ENCODE peak calls at places on chromosomes 1 and 21, in six cellular contexts. One of them, this sample, is unnamed.

GRCh38 chr1:38123356-38123755 is 76.8 kb upstream of the POU3F1 start:
- DNase-seq in cardiac fibroblast: no peak
- DNase-seq in fibroblast of the aortic adventitia: no peak
- DNase-seq in WTC11: no peak
- DNase-seq in body of pancreas: no peak
- DNase-seq in lower leg skin: peak
- DNase-seq in this sample: no peak

GRCh38 chr1:244654284-244655038 is 1.5 kb downstream of the DESI2 start:
- DNase-seq in cardiac fibroblast: no peak
- DNase-seq in fibroblast of the aortic adventitia: no peak
- DNase-seq in WTC11: no peak
- DNase-seq in body of pancreas: no peak
- DNase-seq in lower leg skin: no peak
- DNase-seq in this sample: no peak

GRCh38 chr1:115118086-115118485 is 28.8 kb upstream of the TSPAN2 start:
- DNase-seq in cardiac fibroblast: no peak
- DNase-seq in fibroblast of the aortic adventitia: no peak
- DNase-seq in WTC11: no peak
- DNase-seq in body of pancreas: no peak
- DNase-seq in lower leg skin: no peak
- DNase-seq in this sample: no peak

GRCh38 chr21:38645282-38645681 is 147.0 kb upstream of the ERG start:
- DNase-seq in cardiac fibroblast: peak
- DNase-seq in fibroblast of the aortic adventitia: peak
- DNase-seq in WTC11: no peak
- DNase-seq in body of pancreas: no peak
- DNase-seq in lower leg skin: no peak
- DNase-seq in this sample: no peak

GRCh38 chr1:236141447-236142357 is 637 bp upstream of the GPR137B start:
- DNase-seq in cardiac fibroblast: peak
- DNase-seq in fibroblast of the aortic adventitia: peak
- DNase-seq in WTC11: peak
- DNase-seq in body of pancreas: peak
- DNase-seq in lower leg skin: no peak
- DNase-seq in this sample: peak

GRCh38 chr21:39348355-39349210 is at the start of gene HMGN1:
- DNase-seq in cardiac fibroblast: peak
- DNase-seq in fibroblast of the aortic adventitia: peak
- DNase-seq in WTC11: peak
- DNase-seq in body of pancreas: peak
- DNase-seq in lower leg skin: peak
- DNase-seq in this sample: peak

GRCh38 chr21:43825936-43826622 is 36.7 kb downstream of the RRP1 start:
- DNase-seq in cardiac fibroblast: no peak
- DNase-seq in fibroblast of the aortic adventitia: no peak
- DNase-seq in WTC11: peak
- DNase-seq in body of pancreas: no peak
- DNase-seq in lower leg skin: no peak
- DNase-seq in this sample: no peak

GRCh38 chr1:202806845-202807366 is 1.3 kb downstream of the KDM5B start:
- DNase-seq in cardiac fibroblast: no peak
- DNase-seq in fibroblast of the aortic adventitia: no peak
- DNase-seq in WTC11: peak
- DNase-seq in body of pancreas: peak
- DNase-seq in lower leg skin: no peak
- DNase-seq in this sample: peak

GRCh38 chr1:115877511-115877910 is 36.6 kb upstream of the NHLH2 start:
- DNase-seq in cardiac fibroblast: peak
- DNase-seq in fibroblast of the aortic adventitia: peak
- DNase-seq in WTC11: peak
- DNase-seq in body of pancreas: no peak
- DNase-seq in lower leg skin: peak
- DNase-seq in this sample: no peak

GRCh38 chr1:186094170-186094569 is 280.9 kb downstream of the TPR start:
- DNase-seq in cardiac fibroblast: peak
- DNase-seq in fibroblast of the aortic adventitia: peak
- DNase-seq in WTC11: no peak
- DNase-seq in body of pancreas: no peak
- DNase-seq in lower leg skin: no peak
- DNase-seq in this sample: no peak

GRCh38 chr1:193730017-193730416 is 543.6 kb upstream of the B3GALT2 start:
- DNase-seq in cardiac fibroblast: peak
- DNase-seq in fibroblast of the aortic adventitia: peak
- DNase-seq in WTC11: no peak
- DNase-seq in body of pancreas: no peak
- DNase-seq in lower leg skin: no peak
- DNase-seq in this sample: no peak

GRCh38 chr1:67575861-67576260 is 109.1 kb upstream of the GADD45A start:
- DNase-seq in cardiac fibroblast: peak
- DNase-seq in fibroblast of the aortic adventitia: peak
- DNase-seq in WTC11: no peak
- DNase-seq in body of pancreas: no peak
- DNase-seq in lower leg skin: peak
- DNase-seq in this sample: no peak

GRCh38 chr1:113434874-113435175 is 44.5 kb downstream of the MAGI3 start:
- DNase-seq in cardiac fibroblast: no peak
- DNase-seq in fibroblast of the aortic adventitia: no peak
- DNase-seq in WTC11: no peak
- DNase-seq in body of pancreas: no peak
- DNase-seq in lower leg skin: no peak
- DNase-seq in this sample: no peak

GRCh38 chr1:160846281-160846680 is 16.4 kb downstream of the CD244 start:
- DNase-seq in cardiac fibroblast: no peak
- DNase-seq in fibroblast of the aortic adventitia: no peak
- DNase-seq in WTC11: no peak
- DNase-seq in body of pancreas: no peak
- DNase-seq in lower leg skin: no peak
- DNase-seq in this sample: no peak

GRCh38 chr1:98661544-98662353 is at the start of gene SNX7:
- DNase-seq in cardiac fibroblast: peak
- DNase-seq in fibroblast of the aortic adventitia: peak
- DNase-seq in WTC11: peak
- DNase-seq in body of pancreas: peak
- DNase-seq in lower leg skin: peak
- DNase-seq in this sample: peak

DNA sequence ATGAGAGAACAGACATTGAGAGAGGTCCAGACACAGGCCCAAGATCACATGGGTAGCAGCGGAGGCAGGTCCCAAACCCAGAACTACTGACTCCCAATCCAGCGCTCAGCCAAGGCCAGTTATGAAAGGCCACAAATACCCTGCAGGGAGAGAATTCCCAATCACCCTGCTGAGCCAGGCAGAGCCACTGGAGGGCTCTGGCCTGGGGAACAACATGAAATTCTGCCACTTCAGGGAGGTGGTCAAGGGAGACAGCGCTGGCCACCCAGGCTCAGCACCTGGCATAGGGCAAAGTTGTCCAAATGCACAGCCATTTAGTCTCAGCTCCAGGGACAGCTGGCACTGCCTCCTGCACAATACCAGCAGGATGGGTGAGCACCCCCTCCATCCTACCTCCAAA is 27.5 kb downstream of the SLC9A1 start:
- DNase-seq in cardiac fibroblast: no peak
- DNase-seq in fibroblast of the aortic adventitia: no peak
- DNase-seq in WTC11: no peak
- DNase-seq in body of pancreas: no peak
- DNase-seq in lower leg skin: no peak
- DNase-seq in this sample: no peak
- TF ChIP-seq CTCF in cardiac fibroblast: peak
- TF ChIP-seq CTCF in fibroblast of the aortic adventitia: no peak
- TF ChIP-seq CTCF in WTC11: no peak
- TF ChIP-seq CTCF in body of pancreas: no peak
- TF ChIP-seq CTCF in lower leg skin: no peak
- TF ChIP-seq CTCF in this sample: no peak

DNA sequence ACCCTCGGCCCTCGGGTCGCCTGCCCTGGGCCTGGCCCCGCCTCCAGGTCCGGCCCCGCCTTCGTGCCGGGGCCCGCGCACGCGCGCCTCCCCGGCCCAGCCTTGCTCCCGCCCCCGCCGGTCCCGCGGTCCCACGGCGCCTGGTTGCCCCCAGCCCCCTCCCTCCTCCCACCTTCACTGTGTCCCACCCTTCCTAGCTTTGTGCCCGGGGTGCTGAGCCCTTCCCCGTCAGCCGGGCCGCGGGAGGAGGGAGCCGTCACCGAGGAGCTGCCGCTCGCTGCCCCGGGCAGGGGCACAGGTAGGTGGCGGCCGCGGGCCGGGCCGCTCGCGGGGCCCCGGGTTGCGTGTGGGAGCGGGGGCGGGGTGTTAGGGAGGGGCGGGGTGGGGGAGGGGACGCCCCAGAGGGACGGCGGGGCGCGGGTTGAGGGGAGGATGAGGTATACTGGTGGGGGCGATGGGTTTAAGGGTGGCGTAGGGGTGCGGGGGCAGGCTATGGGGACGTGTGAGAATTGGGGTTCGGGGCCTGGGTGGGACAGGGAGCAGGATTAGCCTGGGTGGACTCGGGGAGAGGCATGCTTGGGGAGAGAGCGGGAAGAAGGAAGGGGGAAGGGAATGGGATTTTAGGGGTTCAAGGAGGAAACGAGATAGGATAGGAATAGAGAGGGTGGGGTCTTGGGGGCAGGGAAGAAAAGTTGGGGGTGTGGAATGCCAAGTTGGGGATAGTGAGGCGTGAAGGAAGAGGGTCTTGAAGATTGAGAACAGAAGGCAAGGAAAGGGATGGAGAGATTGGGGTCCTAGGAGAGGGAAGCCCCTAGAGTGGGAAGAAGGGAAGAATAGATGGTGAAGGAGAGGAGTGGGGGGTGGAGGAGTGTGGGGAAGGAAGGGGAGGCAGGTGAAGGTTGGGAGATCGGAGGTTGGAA is at the start of gene LRRC42:
- DNase-seq in cardiac fibroblast: no peak
- DNase-seq in fibroblast of the aortic adventitia: no peak
- DNase-seq in WTC11: no peak
- DNase-seq in body of pancreas: peak
- DNase-seq in lower leg skin: peak
- DNase-seq in this sample: no peak
- TF ChIP-seq CTCF in cardiac fibroblast: peak
- TF ChIP-seq CTCF in fibroblast of the aortic adventitia: peak
- TF ChIP-seq CTCF in WTC11: no peak
- TF ChIP-seq CTCF in body of pancreas: peak
- TF ChIP-seq CTCF in lower leg skin: no peak
- TF ChIP-seq CTCF in this sample: no peak

GRCh38 chr21:41095983-41096382 is 72.0 kb upstream of the BACE2 start:
- DNase-seq in cardiac fibroblast: no peak
- DNase-seq in fibroblast of the aortic adventitia: no peak
- DNase-seq in WTC11: no peak
- DNase-seq in body of pancreas: no peak
- DNase-seq in lower leg skin: no peak
- DNase-seq in this sample: no peak
- TF ChIP-seq CTCF in cardiac fibroblast: no peak
- TF ChIP-seq CTCF in fibroblast of the aortic adventitia: no peak
- TF ChIP-seq CTCF in WTC11: no peak
- TF ChIP-seq CTCF in body of pancreas: no peak
- TF ChIP-seq CTCF in lower leg skin: no peak
- TF ChIP-seq CTCF in this sample: no peak

GRCh38 chr1:9774744-9775679 is 48.8 kb downstream of the CLSTN1 start:
- DNase-seq in cardiac fibroblast: no peak
- DNase-seq in fibroblast of the aortic adventitia: no peak
- DNase-seq in WTC11: no peak
- DNase-seq in body of pancreas: no peak
- DNase-seq in lower leg skin: no peak
- DNase-seq in this sample: no peak
- TF ChIP-seq CTCF in cardiac fibroblast: no peak
- TF ChIP-seq CTCF in fibroblast of the aortic adventitia: no peak
- TF ChIP-seq CTCF in WTC11: no peak
- TF ChIP-seq CTCF in body of pancreas: no peak
- TF ChIP-seq CTCF in lower leg skin: no peak
- TF ChIP-seq CTCF in this sample: no peak

DNA sequence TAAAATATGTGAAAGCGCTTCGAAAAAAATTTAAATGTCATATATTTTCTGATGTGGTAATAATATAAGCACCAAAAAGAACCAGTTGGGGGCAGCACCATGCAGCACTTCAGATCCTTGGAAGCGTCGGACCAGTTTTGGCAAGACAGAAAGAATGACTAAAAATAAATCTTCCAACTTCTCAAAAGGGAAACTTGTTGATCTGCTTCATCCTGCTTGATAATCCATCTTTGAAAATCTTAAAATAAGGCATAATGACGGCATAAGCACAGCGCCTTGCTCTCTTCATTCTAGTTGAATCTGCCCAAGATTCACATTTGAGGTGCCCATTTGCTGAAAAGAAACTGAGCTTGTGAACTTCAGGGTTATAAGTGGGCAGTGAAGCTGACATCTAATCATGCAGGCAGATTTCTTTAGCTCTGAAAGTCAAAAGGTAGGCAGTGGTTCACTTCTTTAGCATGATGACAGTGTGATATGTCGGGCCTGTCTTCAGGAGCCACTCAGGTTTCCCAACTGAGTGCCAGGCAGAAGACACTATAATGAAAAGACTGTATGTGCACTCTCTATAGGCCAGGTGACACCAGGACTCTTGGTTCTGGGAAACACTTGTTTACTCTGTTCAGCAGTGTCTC is 19.8 kb upstream of the MUTYH start:
- DNase-seq in cardiac fibroblast: peak
- DNase-seq in fibroblast of the aortic adventitia: peak
- DNase-seq in WTC11: peak
- DNase-seq in body of pancreas: peak
- DNase-seq in lower leg skin: peak
- DNase-seq in this sample: peak
- TF ChIP-seq CTCF in cardiac fibroblast: peak
- TF ChIP-seq CTCF in fibroblast of the aortic adventitia: peak
- TF ChIP-seq CTCF in WTC11: peak
- TF ChIP-seq CTCF in body of pancreas: peak
- TF ChIP-seq CTCF in lower leg skin: no peak
- TF ChIP-seq CTCF in this sample: no peak

This sample was measured in Calu3.